ENCODE peak calls at places on chromosomes 12 and 14, in five cellular contexts. P is endothelial cell, B is foreskin keratinocyte, I is kidney epithelial cell, T is AG04450. U is an unnamed sample.

GRCh38 chr14:90368946-90369721 is 27.7 kb upstream of the CALM1 start:
- DNase-seq in P (no peak), B (no peak), I (no peak), T (no peak), U (no peak)

GRCh38 chr12:48012070-48012469 is 7.8 kb upstream of the COL2A1 start:
- DNase-seq in P (no peak), B (no peak), I (no peak), T (no peak), U (no peak)

GRCh38 chr12:19739195-19739776 is 300.0 kb downstream of the AEBP2 start:
- DNase-seq in P (peak; percentile 50), B (peak; percentile 12), I (peak; percentile 14), T (peak; percentile 38), U (peak; percentile 41)

GRCh38 chr14:21086908-21087293 is 11.6 kb downstream of the ZNF219 start:
- DNase-seq in P (no peak), B (no peak), I (no peak), T (no peak), U (no peak)

GRCh38 chr14:55847766-55848165 is 267.8 kb downstream of the KTN1 start:
- DNase-seq in P (no peak), B (no peak), I (no peak), T (no peak), U (no peak)

GRCh38 chr12:76006028-76006916 is 25.3 kb downstream of the PHLDA1 start:
- DNase-seq in P (no peak), B (no peak), I (no peak), T (no peak), U (no peak)

GRCh38 chr14:87522575-87522974 is 470.4 kb downstream of the GALC start:
- DNase-seq in P (no peak), B (peak; percentile 62), I (no peak), T (no peak), U (no peak)

GRCh38 chr12:123070267-123071081 is 80.4 kb downstream of the PITPNM2 start:
- DNase-seq in P (no peak), B (no peak), I (no peak), T (no peak), U (no peak)

GRCh38 chr12:9106610-9107541 is 8.8 kb downstream of the A2M start:
- DNase-seq in P (no peak), B (no peak), I (no peak), T (no peak), U (no peak)

GRCh38 chr12:68237068-68237467 is 11.5 kb upstream of the IL26 start:
- DNase-seq in P (no peak), B (no peak), I (no peak), T (no peak), U (no peak)

GRCh38 chr12:105706973-105707334 is 376.5 kb downstream of the C12orf75 start:
- DNase-seq in P (no peak), B (no peak), I (no peak), T (no peak), U (no peak)

GRCh38 chr14:50060871-50061663 is 55.3 kb downstream of the VCPKMT start:
- DNase-seq in P (peak; percentile 23), B (peak; percentile 88), I (peak; percentile 82), T (peak; percentile 76), U (no peak)

GRCh38 chr12:12008931-12009611 is 61.7 kb upstream of the BCL2L14 start:
- DNase-seq in P (peak; percentile 24), B (peak; percentile 78), I (peak; percentile 88), T (no peak), U (no peak)

GRCh38 chr14:44893535-44893934 is 68.2 kb downstream of the KLHL28 start:
- DNase-seq in P (no peak), B (no peak), I (no peak), T (no peak), U (no peak)

GRCh38 chr12:69476276-69477017 is 6.3 kb downstream of the FRS2 start:
- DNase-seq in P (no peak), B (no peak), I (no peak), T (no peak), U (no peak)

GRCh38 chr12:94458882-94459772 is 540 bp downstream of the CEP83 start:
- DNase-seq in P (peak; percentile 3), B (peak; percentile 21), I (no peak), T (no peak), U (no peak)

GRCh38 chr14:102811971-102812370 is 34.7 kb downstream of the TRAF3 start:
- DNase-seq in P (no peak), B (no peak), I (no peak), T (no peak), U (no peak)

GRCh38 chr14:76644875-76645518 is 116.3 kb upstream of the VASH1 start:
- DNase-seq in P (peak; percentile 70), B (no peak), I (no peak), T (no peak), U (peak; percentile 34)
- TF ChIP-seq CTCF in P (peak; percentile 50), B (peak; percentile 85), I (peak; percentile 68), T (peak; percentile 55), U (peak; percentile 54)

GRCh38 chr12:28814246-28814645 is 334.8 kb upstream of the FAR2 start:
- DNase-seq in P (no peak), B (peak; percentile 63), I (no peak), T (no peak), U (no peak)

GRCh38 chr12:28807535-28807934 is 341.5 kb upstream of the FAR2 start:
- DNase-seq in P (no peak), B (no peak), I (no peak), T (no peak), U (no peak)

DNA sequence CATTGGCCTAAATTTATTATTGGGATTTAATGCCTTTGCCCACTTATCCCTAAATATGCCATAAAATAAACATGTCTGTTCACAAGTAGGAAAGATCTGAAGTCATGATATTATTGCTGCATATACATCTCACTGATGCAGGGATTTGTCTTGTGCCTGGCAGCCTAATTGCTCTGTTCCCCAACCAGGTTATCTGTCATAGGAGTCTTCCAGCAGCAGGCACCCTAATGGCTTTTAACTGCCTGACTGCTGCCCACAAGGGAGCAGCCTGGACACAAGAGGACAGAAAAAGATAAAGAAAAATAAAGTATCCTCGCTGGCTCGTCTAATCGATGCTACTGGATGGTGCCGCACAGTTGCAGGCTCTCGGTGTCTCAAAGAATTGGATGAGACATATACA is 337.6 kb upstream of the FAR2 start:
- DNase-seq in P (no peak), B (no peak), I (no peak), T (no peak), U (no peak)
- TF ChIP-seq CTCF in P (no peak), B (no peak), I (no peak), T (no peak), U (no peak)

GRCh38 chr12:17077594-17077993 is 471.6 kb upstream of the LMO3 start:
- DNase-seq in P (no peak), B (no peak), I (no peak), T (no peak), U (no peak)

GRCh38 chr12:17076335-17076734 is 470.4 kb upstream of the LMO3 start:
- DNase-seq in P (no peak), B (no peak), I (no peak), T (no peak), U (no peak)

GRCh38 chr12:17079251-17079909 is 473.4 kb upstream of the LMO3 start:
- DNase-seq in P (no peak), B (no peak), I (no peak), T (no peak), U (no peak)
- TF ChIP-seq CTCF in P (peak; percentile 40), B (no peak), I (peak; percentile 1), T (no peak), U (no peak)

GRCh38 chr12:42129595-42130204 is 15.0 kb downstream of the GXYLT1 start:
- DNase-seq in P (peak; percentile 46), B (peak; percentile 37), I (no peak), T (no peak), U (no peak)
- TF ChIP-seq CTCF in P (peak; percentile 60), B (peak; percentile 98), I (peak; percentile 75), T (peak; percentile 83), U (peak; percentile 42)

DNA sequence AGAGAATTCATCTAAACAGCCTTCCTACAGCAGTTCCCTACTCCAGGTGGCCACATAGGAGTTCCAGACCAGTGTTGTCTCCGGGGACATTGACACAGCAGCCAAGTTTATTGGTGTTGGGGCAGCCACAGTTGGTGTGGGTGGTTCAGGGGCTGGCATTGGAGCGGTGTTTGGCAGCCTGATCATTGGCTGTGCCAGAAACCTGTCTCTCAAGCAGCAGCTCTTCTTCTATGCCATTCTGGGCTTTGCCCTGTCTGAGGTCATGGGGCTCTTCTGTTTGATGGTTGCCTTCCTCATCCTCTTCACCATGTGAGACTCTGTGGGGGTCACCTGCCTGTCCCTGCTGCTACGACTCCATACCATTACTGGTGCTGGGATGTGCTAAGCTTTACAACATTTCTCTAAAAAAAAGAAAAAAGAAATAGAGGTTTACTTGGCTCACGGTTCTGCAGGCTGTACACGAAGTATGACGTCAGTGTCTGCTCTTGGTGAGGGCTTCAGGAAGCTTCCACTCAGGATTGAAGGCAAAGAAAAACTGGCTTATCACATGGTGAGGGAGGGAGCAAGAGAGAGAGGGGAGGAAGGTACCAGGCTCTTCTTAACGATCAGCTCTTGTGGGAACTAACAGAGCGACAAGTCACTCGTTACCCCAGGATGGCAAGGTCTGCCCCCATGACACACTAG is 57.5 kb downstream of the CHST11 start:
- DNase-seq in P (no peak), B (no peak), I (no peak), T (no peak), U (no peak)
- TF ChIP-seq CTCF in P (no peak), B (no peak), I (no peak), T (no peak), U (no peak)

GRCh38 chr12:88578821-88579518 is 1.3 kb downstream of the KITLG start:
- DNase-seq in P (peak; percentile 57), B (no peak), I (no peak), T (no peak), U (no peak)

GRCh38 chr12:88575361-88575959 is 4.8 kb downstream of the KITLG start:
- DNase-seq in P (no peak), B (no peak), I (no peak), T (no peak), U (no peak)

GRCh38 chr12:88578274-88578673 is 2.0 kb downstream of the KITLG start:
- DNase-seq in P (no peak), B (no peak), I (no peak), T (no peak), U (no peak)

GRCh38 chr12:88579572-88579940 is 715 bp downstream of the KITLG start:
- DNase-seq in P (peak; percentile 49), B (no peak), I (no peak), T (no peak), U (no peak)

GRCh38 chr12:88577537-88577936 is 2.7 kb downstream of the KITLG start:
- DNase-seq in P (no peak), B (no peak), I (no peak), T (no peak), U (no peak)
- TF ChIP-seq CTCF in P (peak; percentile 63), B (peak; percentile 56), I (peak; percentile 21), T (no peak), U (peak; percentile 24)